ENCODE peak calls at places on chromosomes 1 and 21, in seven cellular contexts. L, W, O, V, U, G and Z are unnamed samples.

GRCh38 chr21:16211339-16212303 is 481.8 kb downstream of the USP25 start:
- DNase-seq in L (peak; percentile 63), W (no peak), O (no peak), V (no peak), U (no peak), G (no peak), Z (no peak)

GRCh38 chr1:206769331-206769731 is 1.2 kb upstream of the IL19 start:
- DNase-seq in L (no peak), W (no peak), O (peak; percentile 76), V (no peak), U (no peak), G (peak; percentile 18), Z (peak; percentile 86)

GRCh38 chr1:2443285-2444137 is 31.1 kb upstream of the PEX10 start:
- DNase-seq in L (no peak), W (no peak), O (no peak), V (no peak), U (no peak), G (no peak), Z (no peak)

GRCh38 chr1:84174051-84174556 is 30.0 kb downstream of the PRKACB start:
- DNase-seq in L (peak; percentile 91), W (no peak), O (no peak), V (no peak), U (no peak), G (no peak), Z (no peak)

GRCh38 chr1:68051475-68051874 is 1.0 kb upstream of the DIRAS3 start:
- DNase-seq in L (peak; percentile 79), W (peak; percentile 78), O (no peak), V (peak; percentile 90), U (no peak), G (no peak), Z (no peak)

GRCh38 chr21:45839274-45839673 is 142.3 kb upstream of the COL6A1 start:
- DNase-seq in L (peak; percentile 56), W (no peak), O (no peak), V (no peak), U (no peak), G (no peak), Z (no peak)

GRCh38 chr1:38559180-38559874 is 300.2 kb downstream of the RRAGC start:
- DNase-seq in L (no peak), W (peak; percentile 60), O (peak; percentile 81), V (no peak), U (no peak), G (peak; percentile 87), Z (peak; percentile 86)

GRCh38 chr1:11158720-11159321 is 30.3 kb upstream of the ANGPTL7 start:
- DNase-seq in L (peak; percentile 96), W (no peak), O (no peak), V (no peak), U (peak; percentile 8), G (no peak), Z (no peak)

GRCh38 chr1:115099693-115100050 is 10.4 kb upstream of the TSPAN2 start:
- DNase-seq in L (peak; percentile 50), W (no peak), O (no peak), V (no peak), U (no peak), G (no peak), Z (no peak)

GRCh38 chr1:205396972-205397616 is 24.8 kb downstream of the LEMD1 start:
- DNase-seq in L (peak; percentile 30), W (no peak), O (peak; percentile 39), V (peak; percentile 71), U (no peak), G (no peak), Z (peak; percentile 4)

GRCh38 chr1:234768569-234769283 is 158.7 kb upstream of the IRF2BP2 start:
- DNase-seq in L (no peak), W (no peak), O (no peak), V (no peak), U (no peak), G (peak; percentile 50), Z (peak; percentile 65)

GRCh38 chr1:207002731-207003146 is 29.8 kb downstream of the C1orf116 start:
- DNase-seq in L (peak; percentile 72), W (no peak), O (no peak), V (no peak), U (no peak), G (no peak), Z (no peak)

GRCh38 chr1:41305576-41306365 is 55.5 kb upstream of the FOXO6 start:
- DNase-seq in L (no peak), W (no peak), O (no peak), V (peak; percentile 42), U (no peak), G (no peak), Z (no peak)

GRCh38 chr1:17307946-17308345 is at the start of gene PADI4:
- DNase-seq in L (no peak), W (no peak), O (no peak), V (no peak), U (peak; percentile 43), G (no peak), Z (no peak)

GRCh38 chr1:2237773-2238172 is 9.7 kb downstream of the SKI start:
- DNase-seq in L (no peak), W (peak; percentile 62), O (no peak), V (no peak), U (no peak), G (no peak), Z (no peak)

GRCh38 chr1:158496379-158496778 is 24.4 kb downstream of the OR10R2 start:
- DNase-seq in L (no peak), W (no peak), O (peak; percentile 10), V (no peak), U (no peak), G (no peak), Z (no peak)

GRCh38 chr1:94628174-94628843 is 86.8 kb upstream of the F3 start:
- DNase-seq in L (no peak), W (no peak), O (no peak), V (no peak), U (no peak), G (no peak), Z (no peak)

GRCh38 chr1:160007577-160008200 is 24.1 kb downstream of the PIGM start:
- DNase-seq in L (peak; percentile 15), W (no peak), O (peak; percentile 27), V (peak; percentile 9), U (no peak), G (no peak), Z (no peak)

GRCh38 chr1:212683357-212683722 is 16.3 kb downstream of the BATF3 start:
- DNase-seq in L (no peak), W (no peak), O (peak; percentile 81), V (no peak), U (no peak), G (no peak), Z (peak; percentile 84)

GRCh38 chr1:14090062-14090461 is 390.1 kb downstream of the PRDM2 start:
- DNase-seq in L (no peak), W (no peak), O (no peak), V (no peak), U (no peak), G (no peak), Z (no peak)

GRCh38 chr1:92754000-92754787 is 30.7 kb downstream of the EVI5 start:
- DNase-seq in L (peak; percentile 87), W (no peak), O (no peak), V (no peak), U (no peak), G (no peak), Z (no peak)

GRCh38 chr21:45011911-45012660 is 62.3 kb upstream of the ADARB1 start:
- DNase-seq in L (peak; percentile 91), W (peak; percentile 47), O (no peak), V (peak; percentile 98), U (peak; percentile 64), G (no peak), Z (no peak)